ENCODE peak calls at places on chromosomes 7 and 10, in six cellular contexts. H is AG10803, W is GM12865, Z is neural progenitor cell, K is astrocyte of the spinal cord, D is MCF 10A. Y is an unnamed sample.

GRCh38 chr7:75823198-75823910 is 9.7 kb upstream of the CCL24 start:
- DNase-seq in Z (no peak), W (no peak), K (no peak), H (no peak), D (peak), Y (no peak)

GRCh38 chr7:34191766-34192550 is 286.6 kb downstream of the BMPER start:
- DNase-seq in Z (peak), K (no peak), D (no peak), H (peak), W (no peak), Y (no peak)

GRCh38 chr7:16970732-16971495 is 89.1 kb upstream of the AGR3 start:
- DNase-seq in D (no peak), H (no peak), K (no peak), W (no peak), Z (peak), Y (no peak)

GRCh38 chr7:105127179-105127578 is 113.2 kb downstream of the KMT2E start:
- DNase-seq in H (no peak), K (peak), W (no peak), D (no peak), Z (no peak), Y (no peak)

GRCh38 chr10:96863922-96864543 is 31.9 kb downstream of the LCOR start:
- DNase-seq in K (peak), D (peak), W (peak), Z (no peak), H (peak), Y (no peak)

GRCh38 chr7:114922652-114923402 is 933 bp downstream of the MDFIC start:
- DNase-seq in W (peak), Z (peak), K (peak), D (peak), H (peak), Y (peak)

GRCh38 chr7:70072220-70072619 is 473.9 kb downstream of the AUTS2 start:
- DNase-seq in Z (no peak), W (peak), K (peak), H (peak), D (no peak), Y (no peak)

GRCh38 chr7:105765846-105766245 is 110.6 kb downstream of the ATXN7L1 start:
- DNase-seq in W (no peak), H (no peak), Z (no peak), D (no peak), K (no peak), Y (no peak)

GRCh38 chr7:5750026-5750425 is 31.4 kb downstream of the RNF216 start:
- DNase-seq in K (no peak), D (no peak), W (no peak), H (peak), Z (no peak), Y (no peak)

GRCh38 chr7:137999496-138000080 is 2.3 kb downstream of the CREB3L2 start:
- DNase-seq in Z (no peak), D (no peak), W (no peak), H (peak), K (no peak), Y (no peak)

GRCh38 chr7:130733866-130734524 is at the start of gene KLF14:
- DNase-seq in W (peak), Z (peak), K (peak), H (no peak), D (no peak), Y (peak)

GRCh38 chr7:71372991-71373390 is 241.0 kb downstream of the GALNT17 start:
- DNase-seq in D (no peak), K (no peak), Z (no peak), H (no peak), W (no peak), Y (no peak)

GRCh38 chr7:124722292-124722691 is 43.3 kb downstream of the GPR37 start:
- DNase-seq in Z (no peak), K (peak), W (no peak), H (peak), D (peak), Y (no peak)

GRCh38 chr7:455110-455928 is 64.3 kb downstream of the PDGFA start:
- DNase-seq in H (no peak), D (peak), K (no peak), W (no peak), Z (no peak), Y (no peak)

GRCh38 chr7:6532516-6532915 is 18.7 kb downstream of the GRID2IP start:
- DNase-seq in K (no peak), Z (no peak), H (no peak), D (no peak), W (no peak), Y (no peak)

GRCh38 chr7:81159402-81159801 is 240.6 kb upstream of the SEMA3C start:
- DNase-seq in K (peak), W (no peak), H (no peak), Z (no peak), D (peak), Y (no peak)

GRCh38 chr7:13639416-13639815 is 350.1 kb downstream of the ETV1 start:
- DNase-seq in D (no peak), W (no peak), H (no peak), K (no peak), Z (no peak), Y (no peak)

GRCh38 chr10:86954681-86955500 is 2.5 kb downstream of the MMRN2 start:
- DNase-seq in Z (no peak), D (no peak), W (no peak), K (no peak), H (no peak), Y (no peak)

GRCh38 chr10:99374526-99374925 is 45.4 kb downstream of the CNNM1 start:
- DNase-seq in W (no peak), Z (no peak), K (no peak), D (peak), H (no peak), Y (no peak)

GRCh38 chr10:128506423-128506822 is 380.2 kb upstream of the MKI67 start:
- DNase-seq in D (no peak), W (no peak), H (no peak), K (no peak), Z (no peak), Y (no peak)

GRCh38 chr7:26469188-26469587 is 177.5 kb downstream of the SNX10 start:
- DNase-seq in Z (no peak), H (no peak), K (no peak), W (no peak), D (no peak), Y (no peak)

GRCh38 chr7:99374121-99375064 is at the start of gene ARPC1B:
- DNase-seq in D (peak), Z (peak), W (peak), H (peak), K (peak), Y (peak)

GRCh38 chr7:138773817-138774216 is 24.0 kb upstream of the TMEM213 start:
- DNase-seq in K (no peak), D (no peak), Z (peak), W (no peak), H (no peak), Y (no peak)

GRCh38 chr7:141593134-141593533 is 41.9 kb downstream of the AGK start:
- DNase-seq in Z (no peak), W (no peak), D (no peak), H (peak), K (peak), Y (no peak)

GRCh38 chr10:88659725-88660592 is 4.3 kb upstream of the LIPF start:
- DNase-seq in D (no peak), W (no peak), Z (no peak), H (peak), K (no peak), Y (no peak)

GRCh38 chr10:118799779-118800178 is 45.0 kb upstream of the CACUL1 start:
- DNase-seq in H (peak), K (peak), Z (no peak), D (peak), W (no peak), Y (no peak)

GRCh38 chr7:34224259-34224658 is 318.9 kb downstream of the BMPER start:
- DNase-seq in D (no peak), Z (no peak), K (no peak), W (no peak), H (no peak), Y (no peak)

GRCh38 chr10:131199646-131200045 is 111.9 kb downstream of the TCERG1L start:
- DNase-seq in D (no peak), Z (peak), K (no peak), H (no peak), W (no peak), Y (no peak)

GRCh38 chr7:143494622-143495021 is 16.9 kb downstream of the TAS2R41 start:
- DNase-seq in D (no peak), W (no peak), K (no peak), H (no peak), Z (no peak), Y (no peak)

GRCh38 chr7:102165136-102165535 is 121.5 kb upstream of the SH2B2 start:
- DNase-seq in H (no peak), Z (no peak), D (no peak), K (no peak), W (no peak), Y (no peak)

GRCh38 chr10:77692782-77693181 is 55.2 kb upstream of the KCNMA1 start:
- DNase-seq in Z (no peak), W (no peak), H (peak), K (peak), D (peak), Y (no peak)

GRCh38 chr10:104315486-104315921 is 22.8 kb downstream of the ITPRIP start:
- DNase-seq in H (no peak), Z (no peak), W (no peak), K (no peak), D (no peak), Y (no peak)

GRCh38 chr10:120131183-120131582 is 238.7 kb downstream of the SEC23IP start:
- DNase-seq in W (peak), Z (peak), H (no peak), K (peak), D (peak), Y (peak)

GRCh38 chr10:43852644-43853214 is 204.0 kb upstream of the ZNF32 start:
- DNase-seq in Z (no peak), H (no peak), K (no peak), D (no peak), W (no peak), Y (no peak)

GRCh38 chr10:5976689-5977470 is 463 bp downstream of the IL15RA start:
- DNase-seq in H (peak), K (peak), D (peak), Z (peak), W (peak), Y (peak)

GRCh38 chr10:128174581-128175559 is 48.6 kb upstream of the MKI67 start:
- DNase-seq in Z (no peak), H (no peak), W (no peak), K (no peak), D (no peak), Y (no peak)

DNA sequence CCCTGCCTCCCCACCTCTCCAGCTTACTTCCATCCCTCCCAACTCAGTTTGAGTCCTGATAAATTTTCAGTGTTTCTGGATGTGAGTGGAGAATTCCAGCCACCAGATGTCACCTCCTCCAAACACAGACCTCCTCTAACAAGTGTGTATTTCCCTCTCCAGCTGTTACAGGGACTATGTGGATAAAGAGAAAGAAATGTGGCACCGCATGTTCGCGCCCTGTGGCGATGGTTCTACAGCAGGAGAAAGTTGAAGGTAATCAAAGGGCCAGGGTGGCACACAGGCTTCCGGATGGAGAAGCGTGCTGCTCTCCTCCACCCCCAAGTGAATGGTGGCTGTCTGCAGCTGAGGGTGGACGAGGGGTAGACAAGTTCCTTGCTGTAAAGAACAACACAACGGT is 14.7 kb downstream of the FKBP6 start:
- DNase-seq in H (peak), Z (peak), K (peak), D (peak), W (no peak), Y (no peak)
- TF ChIP-seq CTCF in H (peak), Z (peak), K (peak), D (peak), W (no peak), Y (peak)

DNA sequence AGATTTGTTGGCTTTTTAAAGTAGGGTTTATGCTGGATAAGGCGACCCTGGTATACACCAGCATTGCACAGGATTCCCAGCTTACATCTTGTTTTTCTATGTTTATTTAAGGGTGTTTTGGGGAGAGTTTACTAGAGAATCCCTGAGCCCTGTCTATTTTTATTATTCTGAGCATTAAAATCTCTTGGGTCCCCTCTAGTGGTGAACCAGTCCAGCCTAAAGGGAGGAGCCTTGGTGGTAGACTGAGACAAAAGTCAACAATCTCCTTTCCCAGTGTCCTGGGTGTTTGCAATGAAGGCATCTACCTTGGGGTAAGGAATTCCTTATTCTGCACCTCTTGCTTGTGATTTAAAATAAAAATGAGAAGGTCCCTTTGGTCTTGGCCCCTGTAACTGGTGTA is 38.2 kb downstream of the ANTXRL start:
- DNase-seq in D (peak), H (no peak), W (no peak), Z (no peak), K (no peak), Y (no peak)
- TF ChIP-seq CTCF in D (peak), H (peak), W (peak), Z (peak), K (peak), Y (no peak)

DNA sequence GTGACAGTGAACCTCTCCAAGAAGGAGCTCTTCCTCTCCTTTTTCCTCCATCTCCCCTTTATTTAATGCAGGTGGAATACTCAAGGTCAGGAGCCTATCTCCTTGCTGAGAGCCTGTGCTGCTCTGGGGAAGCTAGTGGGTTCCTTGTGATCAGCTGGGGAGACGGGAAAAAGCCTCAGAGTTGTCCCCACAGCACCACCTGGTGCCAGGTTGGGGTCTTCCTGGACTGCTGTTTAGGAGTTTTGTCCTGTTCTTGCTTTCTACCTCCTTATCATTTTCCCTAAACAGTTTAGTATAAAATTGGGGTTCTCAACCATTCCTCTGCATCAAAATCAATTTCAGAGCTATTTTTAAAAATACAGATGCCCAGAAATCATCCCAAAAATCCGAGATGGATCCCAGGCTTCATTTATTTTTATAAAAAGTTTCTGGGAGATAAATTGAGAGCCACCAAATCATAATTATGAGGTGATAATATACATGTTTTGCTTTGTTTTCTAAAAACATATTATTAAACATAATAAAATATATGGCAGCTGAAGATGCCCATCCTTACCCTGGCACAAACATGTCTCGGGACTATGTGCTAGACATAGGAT is 44.3 kb downstream of the MACC1 start:
- DNase-seq in D (peak), K (peak), Z (peak), H (peak), W (peak), Y (peak)
- TF ChIP-seq CTCF in D (peak), K (peak), Z (peak), H (peak), W (peak), Y (peak)

GRCh38 chr10:4541292-4541691 is 284.7 kb upstream of the AKR1E2 start:
- DNase-seq in H (peak), D (peak), W (no peak), K (peak), Z (no peak), Y (no peak)
- TF ChIP-seq CTCF in H (peak), D (no peak), W (no peak), K (peak), Z (no peak), Y (no peak)

GRCh38 chr7:100573691-100574361 is at the start of gene SAP25:
- DNase-seq in D (no peak), K (no peak), H (no peak), Z (no peak), W (no peak), Y (no peak)
- TF ChIP-seq CTCF in D (no peak), K (peak), H (no peak), Z (peak), W (no peak), Y (no peak)

GRCh38 chr7:30027065-30027456 is 559 bp upstream of the FKBP14 start:
- DNase-seq in H (peak), Z (no peak), K (no peak), W (peak), D (peak), Y (no peak)

GRCh38 chr7:30027915-30028748 is at the start of gene PLEKHA8:
- DNase-seq in K (peak), Z (peak), H (peak), W (peak), D (peak), Y (peak)

GRCh38 chr7:30028749-30029635 is 780 bp downstream of the PLEKHA8 start:
- DNase-seq in K (peak), Z (peak), D (peak), W (peak), H (peak), Y (no peak)

GRCh38 chr7:30032310-30033125 is 4.3 kb downstream of the PLEKHA8 start:
- DNase-seq in Z (no peak), H (peak), D (no peak), K (peak), W (no peak), Y (no peak)

DNA sequence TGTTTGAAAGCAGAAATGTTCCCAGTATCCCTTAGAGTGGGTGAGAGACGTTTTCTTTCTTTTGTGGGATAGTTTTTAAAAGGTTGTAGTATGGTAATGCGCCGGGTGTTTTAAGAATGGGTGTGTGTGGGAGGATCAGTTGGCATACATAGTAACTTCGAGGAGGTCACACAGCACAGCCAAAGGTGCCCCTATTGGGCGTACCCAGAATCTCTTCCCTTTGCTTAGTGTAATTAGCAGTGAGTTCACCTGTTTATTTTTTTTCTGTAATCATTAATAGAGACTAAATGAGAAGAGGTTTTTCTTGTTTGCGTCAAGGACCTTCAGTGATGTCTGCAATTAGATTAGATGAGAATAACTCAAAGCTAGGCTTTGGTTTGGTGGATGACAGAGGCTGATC is 1.5 kb downstream of the PLEKHA8 start:
- DNase-seq in Z (peak), D (peak), H (no peak), K (no peak), W (peak), Y (no peak)
- TF ChIP-seq CTCF in Z (no peak), D (no peak), H (no peak), K (no peak), W (no peak), Y (no peak)

Y was measured in nephron progenitor cell.